ENCODE peak calls at places on chromosomes 2 and 18, in six cellular contexts. R is GM12892, X is HCT116, Q is GM12878, L is stomach, Y is suprapubic skin. U is an unnamed sample.

GRCh38 chr2:43333656-43334144 is 107.3 kb upstream of the ZFP36L2 start:
- DNase-seq in R (no peak), X (no peak), Q (no peak), L (no peak), Y (no peak), U (no peak)

GRCh38 chr2:189300917-189301316 is 121.4 kb upstream of the COL5A2 start:
- DNase-seq in R (no peak), X (no peak), Q (no peak), L (no peak), Y (no peak), U (no peak)

GRCh38 chr2:157592983-157593382 is 35.7 kb downstream of the ACVR1C start:
- DNase-seq in R (no peak), X (no peak), Q (no peak), L (no peak), Y (no peak), U (no peak)

GRCh38 chr2:1716441-1716840 is 27.9 kb downstream of the PXDN start:
- DNase-seq in R (no peak), X (no peak), Q (no peak), L (no peak), Y (no peak), U (peak; percentile 62)

GRCh38 chr2:21812766-21813165 is 689.0 kb downstream of the TDRD15 start:
- DNase-seq in R (no peak), X (no peak), Q (no peak), L (no peak), Y (no peak), U (no peak)

GRCh38 chr18:67574749-67575148 is 58.2 kb upstream of the DSEL start:
- DNase-seq in R (no peak), X (no peak), Q (no peak), L (no peak), Y (no peak), U (no peak)

GRCh38 chr18:68925268-68925667 is 127.4 kb downstream of the CCDC102B start:
- DNase-seq in R (no peak), X (no peak), Q (no peak), L (no peak), Y (no peak), U (no peak)

GRCh38 chr2:170816499-170817246 is at the start of gene GAD1:
- DNase-seq in R (peak; percentile 57), X (peak; percentile 39), Q (no peak), L (peak; percentile 81), Y (peak; percentile 90), U (peak; percentile 86)

GRCh38 chr2:103594823-103595222 is 833.0 kb downstream of the TMEM182 start:
- DNase-seq in R (no peak), X (no peak), Q (no peak), L (no peak), Y (no peak), U (no peak)

GRCh38 chr2:229612395-229612971 is 101.9 kb downstream of the DNER start:
- DNase-seq in R (no peak), X (no peak), Q (no peak), L (peak; percentile 45), Y (no peak), U (no peak)

GRCh38 chr2:16763493-16763899 is 97.9 kb upstream of the CYRIA start:
- DNase-seq in R (no peak), X (no peak), Q (no peak), L (no peak), Y (no peak), U (no peak)

GRCh38 chr2:108182489-108182888 is 57.3 kb upstream of the SULT1C3 start:
- DNase-seq in R (no peak), X (peak; percentile 18), Q (no peak), L (no peak), Y (no peak), U (no peak)

GRCh38 chr2:24822049-24822706 is 29.0 kb downstream of the CENPO start:
- DNase-seq in R (no peak), X (no peak), Q (no peak), L (peak; percentile 10), Y (peak; percentile 12), U (peak; percentile 36)

GRCh38 chr2:71933467-71934319 is 214.0 kb downstream of the CYP26B1 start:
- DNase-seq in R (no peak), X (peak; percentile 28), Q (no peak), L (no peak), Y (no peak), U (no peak)

GRCh38 chr18:36519358-36519757 is 221.8 kb downstream of the FHOD3 start:
- DNase-seq in R (no peak), X (no peak), Q (no peak), L (no peak), Y (no peak), U (no peak)

GRCh38 chr2:232261776-232262175 is 116.8 kb upstream of the ALPP start:
- DNase-seq in R (no peak), X (no peak), Q (no peak), L (no peak), Y (peak; percentile 62), U (peak; percentile 6)

GRCh38 chr2:149826471-149827125 is 239.0 kb upstream of the MMADHC start:
- DNase-seq in R (no peak), X (no peak), Q (no peak), L (no peak), Y (no peak), U (no peak)

GRCh38 chr18:23053756-23054457 is 81.4 kb upstream of the CABLES1 start:
- DNase-seq in R (no peak), X (no peak), Q (no peak), L (peak; percentile 27), Y (no peak), U (no peak)

GRCh38 chr18:6498265-6498664 is 83.6 kb upstream of the L3MBTL4 start:
- DNase-seq in R (no peak), X (no peak), Q (no peak), L (no peak), Y (no peak), U (no peak)

GRCh38 chr2:235170536-235171510 is 219.0 kb downstream of the SH3BP4 start:
- DNase-seq in R (no peak), X (peak; percentile 56), Q (no peak), L (no peak), Y (no peak), U (no peak)

GRCh38 chr2:102099536-102100293 is 42.8 kb upstream of the IL1R1 start:
- DNase-seq in R (no peak), X (no peak), Q (no peak), L (no peak), Y (no peak), U (no peak)

GRCh38 chr2:211877061-211877460 is 661.5 kb downstream of the ERBB4 start:
- DNase-seq in R (no peak), X (no peak), Q (no peak), L (no peak), Y (no peak), U (no peak)

GRCh38 chr2:204264068-204264693 is 281.1 kb upstream of the PARD3B start:
- DNase-seq in R (no peak), X (no peak), Q (no peak), L (no peak), Y (no peak), U (no peak)

GRCh38 chr2:143463717-143464116 is 334.5 kb downstream of the ARHGAP15 start:
- DNase-seq in R (no peak), X (no peak), Q (no peak), L (no peak), Y (no peak), U (no peak)

GRCh38 chr2:127439343-127439742 is 21.1 kb downstream of the PROC start:
- DNase-seq in R (no peak), X (no peak), Q (no peak), L (no peak), Y (no peak), U (no peak)

GRCh38 chr2:113768770-113769169 is 12.3 kb upstream of the SLC35F5 start:
- DNase-seq in R (no peak), X (no peak), Q (no peak), L (no peak), Y (no peak), U (no peak)

GRCh38 chr2:233481368-233482142 is 85.0 kb downstream of the USP40 start:
- DNase-seq in R (no peak), X (no peak), Q (no peak), L (peak; percentile 66), Y (no peak), U (peak; percentile 76)

GRCh38 chr2:100767224-100767653 is 52.7 kb upstream of the NPAS2 start:
- DNase-seq in R (no peak), X (peak; percentile 49), Q (no peak), L (no peak), Y (no peak), U (no peak)

DNA sequence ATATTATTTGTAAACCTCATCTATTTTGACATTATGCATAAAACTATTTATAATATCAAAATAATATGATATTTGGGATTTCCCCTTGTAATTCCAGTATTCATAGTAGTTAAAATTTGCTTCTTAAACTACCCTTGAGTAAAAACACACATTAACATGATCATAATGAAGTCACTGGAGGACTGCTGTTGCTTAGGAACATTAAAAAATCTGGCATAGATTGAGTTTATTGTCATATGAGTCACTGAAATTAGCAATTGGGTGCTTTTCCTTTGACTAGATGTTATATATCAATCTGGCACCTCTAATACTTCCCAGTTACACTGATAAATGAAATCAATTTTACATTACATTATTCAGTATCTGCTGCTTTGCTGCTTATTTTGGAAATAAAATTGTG is 57.0 kb upstream of the ZC3H15 start:
- DNase-seq in R (no peak), X (no peak), Q (no peak), L (no peak), Y (no peak), U (no peak)
- TF ChIP-seq POLR2A in R (no peak), X (no peak), Q (no peak), L (no peak), Y (no peak), U (no peak)

GRCh38 chr2:46818141-46818552 is 97.5 kb downstream of the MCFD2 start:
- DNase-seq in R (no peak), X (no peak), Q (no peak), L (no peak), Y (peak; percentile 92), U (peak; percentile 93)
- TF ChIP-seq POLR2AphosphoS5 in R (no peak), X (no peak), Q (no peak), L (peak; percentile 90), Y (peak; percentile 74), U (peak; percentile 61)

GRCh38 chr18:13762690-13763439 is 36.4 kb downstream of the RNMT start:
- DNase-seq in R (no peak), X (no peak), Q (no peak), L (no peak), Y (no peak), U (no peak)

GRCh38 chr18:13756671-13757070 is 30.2 kb downstream of the RNMT start:
- DNase-seq in R (no peak), X (no peak), Q (no peak), L (no peak), Y (no peak), U (no peak)

GRCh38 chr18:13756261-13756660 is 29.8 kb downstream of the RNMT start:
- DNase-seq in R (no peak), X (no peak), Q (no peak), L (no peak), Y (no peak), U (no peak)

DNA sequence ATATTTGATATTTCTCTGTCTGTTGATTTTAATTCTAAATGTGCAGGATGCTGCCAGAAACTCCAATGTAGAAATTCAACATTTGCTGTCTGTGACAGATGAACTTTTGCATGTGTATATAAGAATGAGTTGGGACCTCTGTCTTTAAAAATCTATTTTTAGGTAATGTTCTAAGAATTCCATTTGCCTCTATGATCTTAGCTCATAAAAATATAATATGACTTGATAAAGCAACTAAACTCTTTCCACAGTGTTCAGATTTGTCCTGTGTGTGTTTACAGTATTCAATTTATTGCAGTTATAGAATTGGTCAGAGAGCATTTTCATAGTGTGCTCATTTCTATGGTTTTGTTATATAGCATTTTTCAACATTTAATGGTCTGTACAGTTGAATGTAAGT is 33.6 kb downstream of the RNMT start:
- DNase-seq in R (no peak), X (no peak), Q (no peak), L (no peak), Y (no peak), U (no peak)
- TF ChIP-seq POLR2A in R (no peak), X (no peak), Q (no peak), L (no peak), Y (no peak), U (no peak)

GRCh38 chr18:52953435-52953834 is 613.4 kb downstream of the DCC start:
- DNase-seq in R (no peak), X (no peak), Q (no peak), L (no peak), Y (no peak), U (no peak)
- TF ChIP-seq POLR2AphosphoS5 in R (no peak), X (no peak), Q (no peak), L (no peak), Y (no peak), U (no peak)